ENCODE peak calls at places on chromosomes 11 and 22, in six cellular contexts. M is NCI-H1436; B is esophagus squamous epithelium; N is activated CD8-positive, alpha-beta memory T cell treated with anti-CD3 and anti-CD28 coated beads for 24 hours; C is activated gamma-delta T cell treated with anti-CD3 and anti-CD28 coated beads, Interleukin-2, amount 50 U/mL, for 16 hours; X is upper lobe of right lung. V is an unnamed sample.

GRCh38 chr11:66011239-66011784 is 496 bp upstream of the CST6 start:
- DNase-seq in B (no peak), M (no peak), N (no peak), X (peak), C (no peak), V (no peak)

GRCh38 chr11:76649964-76650363 is 20.6 kb downstream of the LRRC32 start:
- DNase-seq in X (no peak), M (no peak), B (no peak), C (no peak), N (peak), V (no peak)

GRCh38 chr22:47739216-47739615 is 976.8 kb downstream of the TBC1D22A start:
- DNase-seq in B (no peak), C (no peak), M (no peak), X (no peak), N (no peak), V (no peak)

GRCh38 chr22:48973694-48974041 is 854.0 kb downstream of the BRD1 start:
- DNase-seq in N (no peak), C (no peak), M (no peak), B (no peak), X (no peak), V (no peak)

GRCh38 chr11:65558002-65558784 is at the start of gene LTBP3:
- DNase-seq in C (no peak), B (no peak), M (peak), X (peak), N (peak), V (peak)

GRCh38 chr11:4826425-4826824 is 5.3 kb downstream of the OR51F2 start:
- DNase-seq in M (peak), N (no peak), C (no peak), B (no peak), X (no peak), V (no peak)

GRCh38 chr22:36546092-36546804 is 17.3 kb upstream of the EIF3D start:
- DNase-seq in N (peak), C (no peak), X (no peak), B (no peak), M (peak), V (peak)

GRCh38 chr22:36659762-36660509 is 43.6 kb downstream of the CACNG2 start:
- DNase-seq in X (peak), C (no peak), N (peak), M (peak), B (peak), V (peak)

GRCh38 chr11:39724404-39724803 is 1735.0 kb downstream of the LRRC4C start:
- DNase-seq in B (no peak), C (no peak), M (no peak), X (no peak), N (no peak), V (no peak)

GRCh38 chr22:38878001-38878400 is 6.0 kb upstream of the CBX6 start:
- DNase-seq in M (no peak), N (no peak), C (no peak), B (no peak), X (no peak), V (no peak)

GRCh38 chr11:33452806-33453205 is 195.6 kb downstream of the HIPK3 start:
- DNase-seq in C (no peak), B (no peak), M (no peak), N (no peak), X (no peak), V (peak)

GRCh38 chr11:127275771-127276170 is 275.2 kb upstream of the KIRREL3 start:
- DNase-seq in M (no peak), C (no peak), N (no peak), B (no peak), X (no peak), V (no peak)

GRCh38 chr11:85809881-85810280 is 1.1 kb downstream of the SYTL2 start:
- DNase-seq in N (peak), X (no peak), B (no peak), C (no peak), M (no peak), V (peak)

GRCh38 chr11:19723572-19724342 is 11.1 kb downstream of the NAV2 start:
- DNase-seq in M (no peak), C (peak), B (no peak), X (peak), N (peak), V (no peak)

GRCh38 chr22:44898236-44898635 is 111.6 kb downstream of the PHF21B start:
- DNase-seq in N (no peak), C (no peak), M (no peak), B (no peak), X (peak), V (no peak)

GRCh38 chr22:44454113-44454769 is 43.8 kb downstream of the RTL6 start:
- DNase-seq in X (peak), C (no peak), M (no peak), B (no peak), N (peak), V (no peak)

GRCh38 chr11:121670792-121671275 is 218.1 kb upstream of the SORL1-AS1 start:
- DNase-seq in C (no peak), B (no peak), X (no peak), M (no peak), N (no peak), V (no peak)

GRCh38 chr11:1453611-1454386 is 32.8 kb downstream of the MOB2 start:
- DNase-seq in M (no peak), B (no peak), X (no peak), N (no peak), C (no peak), V (no peak)

GRCh38 chr11:20103281-20103680 is 57.0 kb downstream of the DBX1 start:
- DNase-seq in M (no peak), B (no peak), C (no peak), N (no peak), X (no peak), V (no peak)

GRCh38 chr11:125624756-125625213 is at the start of gene CHEK1:
- DNase-seq in C (no peak), X (no peak), N (peak), B (no peak), M (no peak), V (no peak)

GRCh38 chr11:63614136-63614664 is at the start of gene PLAAT3:
- DNase-seq in X (peak), B (no peak), C (peak), N (peak), M (peak), V (peak)

GRCh38 chr11:76690736-76691135 is 20.2 kb upstream of the LRRC32 start:
- DNase-seq in N (no peak), C (no peak), X (no peak), B (no peak), M (no peak), V (no peak)

GRCh38 chr11:33227578-33228261 is 29.5 kb upstream of the HIPK3 start:
- DNase-seq in B (no peak), X (no peak), C (no peak), M (no peak), N (no peak), V (no peak)

GRCh38 chr11:88631497-88631896 is 294.0 kb upstream of the CTSC start:
- DNase-seq in M (no peak), N (no peak), X (no peak), B (no peak), C (no peak), V (no peak)

GRCh38 chr11:77259681-77260080 is 41.8 kb downstream of the GDPD4 start:
- DNase-seq in X (no peak), M (no peak), B (no peak), N (no peak), C (no peak), V (no peak)

GRCh38 chr11:5267033-5267563 is 2.6 kb downstream of the HBE1 start:
- DNase-seq in B (no peak), C (no peak), M (no peak), N (no peak), X (no peak), V (no peak)

GRCh38 chr11:120186408-120186798 is 24.4 kb upstream of the OAF start:
- DNase-seq in C (no peak), X (peak), B (no peak), N (peak), M (no peak), V (no peak)

GRCh38 chr11:3808846-3809623 is 675 bp downstream of the PGAP2 start:
- DNase-seq in X (no peak), B (no peak), M (peak), C (no peak), N (no peak), V (peak)

GRCh38 chr22:29478326-29479276 is 1.4 kb upstream of the NEFH start:
- DNase-seq in X (no peak), M (peak), B (no peak), C (no peak), N (peak), V (peak)